ENCODE peak calls at places on chromosome 3, in five cellular contexts. F is brain microvascular endothelial cell, D is HL-60, T is PC-9, E is psoas muscle. H is an unnamed sample.

GRCh38 chr3:128497305-128498126 is 4.5 kb upstream of the GATA2 start:
- DNase-seq in F (no peak), D (peak), T (peak), E (peak), H (peak)

GRCh38 chr3:94716326-94717018 is 653.6 kb downstream of the NSUN3 start:
- DNase-seq in F (no peak), D (no peak), T (no peak), E (no peak), H (no peak)

GRCh38 chr3:170414202-170414663 is 4.4 kb upstream of the CLDN11 start:
- DNase-seq in F (peak), D (peak), T (peak), E (no peak), H (no peak)

GRCh38 chr3:150870406-150870805 is 34.8 kb downstream of the MINDY4B start:
- DNase-seq in F (peak), D (no peak), T (no peak), E (no peak), H (no peak)

GRCh38 chr3:57646723-57647122 is 46.2 kb downstream of the DENND6A start:
- DNase-seq in F (peak), D (no peak), T (peak), E (no peak), H (no peak)

GRCh38 chr3:170128259-170128976 is 53.1 kb downstream of the PHC3 start:
- DNase-seq in F (no peak), D (peak), T (no peak), E (no peak), H (no peak)

GRCh38 chr3:111227216-111227615 is 155.6 kb downstream of the NECTIN3 start:
- DNase-seq in F (peak), D (no peak), T (no peak), E (no peak), H (no peak)

GRCh38 chr3:72629191-72629611 is 219.0 kb downstream of the SHQ1 start:
- DNase-seq in F (no peak), D (peak), T (no peak), E (no peak), H (no peak)

GRCh38 chr3:30988774-30989173 is 94.3 kb upstream of the GADL1 start:
- DNase-seq in F (no peak), D (no peak), T (no peak), E (no peak), H (no peak)

GRCh38 chr3:171321241-171321640 is 139.0 kb downstream of the TNIK start:
- DNase-seq in F (no peak), D (no peak), T (no peak), E (no peak), H (no peak)

GRCh38 chr3:123385072-123385471 is 63.8 kb downstream of the ADCY5 start:
- DNase-seq in F (peak), D (no peak), T (no peak), E (no peak), H (no peak)

DNA sequence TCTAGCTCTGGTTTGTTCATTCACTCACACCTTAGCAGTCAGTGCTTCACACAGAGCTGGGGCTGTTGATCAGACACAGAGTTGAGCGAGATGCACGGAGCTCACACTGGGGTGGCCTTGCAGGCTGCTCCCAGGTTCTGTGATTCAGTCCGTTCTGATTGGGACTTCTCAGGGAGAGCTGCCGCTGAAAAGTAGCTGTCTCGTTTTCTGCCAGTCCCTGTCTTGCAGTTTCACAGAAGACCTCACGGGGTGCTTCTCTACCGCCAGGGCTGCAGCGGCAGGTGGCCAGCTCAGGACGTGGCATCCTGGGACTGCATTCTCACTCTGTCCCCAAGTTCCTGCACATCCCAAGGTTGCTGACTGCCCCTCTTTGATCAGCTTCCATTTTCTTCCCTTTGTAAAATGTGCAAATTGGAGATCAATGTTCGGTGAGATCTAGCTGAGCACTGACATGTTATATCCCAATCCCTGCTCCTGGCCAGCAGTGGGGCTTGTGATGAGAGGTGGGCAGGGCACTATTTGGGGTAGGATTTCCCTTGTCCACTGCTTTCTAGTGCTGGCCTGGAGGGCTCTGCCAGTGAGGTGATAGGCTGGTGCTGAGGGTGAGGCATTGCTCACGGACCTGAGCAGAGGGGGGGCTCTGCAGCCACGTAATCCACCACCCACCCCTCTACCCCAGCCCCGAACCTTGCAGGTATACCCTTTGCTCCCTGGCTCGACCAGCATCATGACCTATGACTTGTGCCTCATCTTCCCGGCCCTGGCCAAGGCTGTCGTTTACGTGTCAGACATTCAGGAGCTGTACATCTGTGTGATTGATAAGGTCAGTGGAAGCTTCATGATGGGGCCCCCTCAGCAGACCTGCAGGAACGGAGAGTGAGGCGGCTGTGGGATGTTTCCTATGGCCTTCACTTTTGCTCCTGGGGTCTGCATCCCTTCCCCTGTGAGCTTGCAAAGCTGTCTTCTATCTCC is 5.3 kb upstream of the TXNRD3 start:
- DNase-seq in F (no peak), D (no peak), T (no peak), E (no peak), H (no peak)
- TF ChIP-seq CTCF in F (peak), D (peak), T (no peak), E (peak), H (peak)

GRCh38 chr3:15973414-15973813 is 175.6 kb upstream of the ANKRD28 start:
- DNase-seq in F (no peak), D (no peak), T (no peak), E (no peak), H (no peak)
- TF ChIP-seq CTCF in F (no peak), D (no peak), T (no peak), E (no peak), H (no peak)

GRCh38 chr3:133979553-133979952 is 50.2 kb downstream of the SLCO2A1 start:
- DNase-seq in F (no peak), D (no peak), T (no peak), E (no peak), H (no peak)

GRCh38 chr3:133980550-133980949 is 49.2 kb downstream of the SLCO2A1 start:
- DNase-seq in F (no peak), D (no peak), T (no peak), E (no peak), H (no peak)

GRCh38 chr3:133977568-133977967 is 52.2 kb downstream of the SLCO2A1 start:
- DNase-seq in F (no peak), D (no peak), T (no peak), E (no peak), H (no peak)

GRCh38 chr3:133983126-133983525 is 46.6 kb downstream of the SLCO2A1 start:
- DNase-seq in F (no peak), D (no peak), T (no peak), E (no peak), H (no peak)

GRCh38 chr3:133980035-133980434 is 49.7 kb downstream of the SLCO2A1 start:
- DNase-seq in F (no peak), D (no peak), T (no peak), E (no peak), H (no peak)
- TF ChIP-seq CTCF in F (no peak), D (no peak), T (no peak), E (no peak), H (no peak)

DNA sequence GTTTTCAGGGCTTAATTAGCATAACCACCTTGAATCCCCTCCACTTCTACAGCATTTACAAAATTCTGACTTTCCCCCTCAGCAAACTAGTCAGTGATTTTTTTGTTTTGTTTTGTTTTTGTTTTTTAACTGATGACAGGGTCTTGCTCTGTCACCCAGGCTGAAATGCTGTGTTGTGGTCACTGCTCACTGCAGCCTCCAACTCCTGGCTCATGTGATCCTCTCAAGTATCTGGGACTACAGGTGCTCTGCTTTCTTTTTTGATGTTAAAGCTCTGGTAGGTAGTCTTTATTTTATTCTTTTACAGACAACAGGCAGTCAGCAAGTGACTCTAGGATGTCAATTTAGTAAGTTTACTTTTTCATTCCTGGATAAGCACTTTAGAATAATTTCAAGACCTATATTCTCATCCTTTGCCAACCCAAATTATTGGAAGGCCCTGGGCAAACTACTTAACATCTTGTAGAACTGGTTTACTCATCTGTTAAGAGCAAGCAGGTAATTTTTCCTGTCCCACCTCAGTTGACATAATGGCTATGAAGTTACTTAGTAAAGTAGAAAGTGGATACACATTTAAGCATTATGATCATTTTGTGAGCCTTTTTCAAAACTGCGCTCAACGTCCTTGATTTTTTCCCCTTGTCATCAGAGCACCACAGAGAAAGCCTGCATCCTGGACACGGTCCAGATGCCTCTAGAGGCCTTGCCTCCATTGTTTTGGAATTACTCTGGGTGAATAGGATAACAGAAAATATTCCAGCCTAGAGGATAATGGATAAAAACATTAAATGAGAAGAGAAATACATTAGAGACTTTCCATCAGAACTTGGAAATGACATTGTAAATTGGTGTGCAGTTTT is 69.9 kb upstream of the NDUFB4 start:
- DNase-seq in F (no peak), D (no peak), T (no peak), E (no peak), H (no peak)
- TF ChIP-seq CTCF in F (no peak), D (no peak), T (no peak), E (no peak), H (no peak)

GRCh38 chr3:186648851-186649250 is 8.7 kb downstream of the FETUB start:
- DNase-seq in F (no peak), D (no peak), T (no peak), E (no peak), H (no peak)

GRCh38 chr3:186653079-186653710 is 12.6 kb upstream of the HRG start:
- DNase-seq in F (no peak), D (no peak), T (no peak), E (no peak), H (no peak)

GRCh38 chr3:186651678-186652215 is 11.5 kb downstream of the FETUB start:
- DNase-seq in F (no peak), D (no peak), T (no peak), E (no peak), H (no peak)

DNA sequence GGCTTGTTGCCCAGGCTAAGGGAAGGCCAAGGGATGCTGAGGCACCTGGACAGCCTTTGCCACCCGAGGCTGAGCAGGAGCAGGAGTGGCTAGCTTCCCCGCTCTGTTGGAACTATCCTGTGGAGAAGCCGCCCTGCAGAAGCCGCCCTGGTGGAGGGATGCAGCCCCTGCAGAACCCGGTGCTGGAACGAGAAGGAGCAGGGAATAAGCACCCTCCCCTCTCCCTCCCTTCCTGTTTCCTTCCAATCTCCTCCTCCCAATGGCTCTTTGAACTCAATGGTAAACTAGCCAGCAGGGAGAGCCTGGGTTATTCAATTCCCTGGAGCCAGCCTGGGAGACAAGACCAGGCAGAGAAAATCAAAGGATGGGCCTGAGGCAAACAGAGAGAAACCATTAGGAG is 11.8 kb upstream of the HRG start:
- DNase-seq in F (no peak), D (no peak), T (no peak), E (no peak), H (no peak)
- TF ChIP-seq CTCF in F (peak), D (no peak), T (no peak), E (no peak), H (no peak)